ENCODE peak calls at places on chromosomes 12 and 14, in six cellular contexts. One of them, this sample, is unnamed.

GRCh38 chr14:32073537-32074189 is 3.4 kb upstream of the ARHGAP5 start:
- DNase-seq in effector memory CD4-positive, alpha-beta T cell: peak
- DNase-seq in pancreas: peak
- DNase-seq in NCI-H345: peak
- DNase-seq in activated naive CD8-positive, alpha-beta T cell treated with anti-CD3 and anti-CD28 coated beads for 36 hours: peak
- DNase-seq in cerebellum: peak
- DNase-seq in this sample: peak

GRCh38 chr14:101557811-101558738 is 3.2 kb upstream of the DIO3 start:
- DNase-seq in cerebellum: no peak
- DNase-seq in effector memory CD4-positive, alpha-beta T cell: no peak
- DNase-seq in NCI-H345: no peak
- DNase-seq in pancreas: peak
- DNase-seq in activated naive CD8-positive, alpha-beta T cell treated with anti-CD3 and anti-CD28 coated beads for 36 hours: no peak
- DNase-seq in this sample: peak

GRCh38 chr12:37720846-37721245 is 595.7 kb upstream of the ALG10B start:
- DNase-seq in pancreas: no peak
- DNase-seq in effector memory CD4-positive, alpha-beta T cell: no peak
- DNase-seq in activated naive CD8-positive, alpha-beta T cell treated with anti-CD3 and anti-CD28 coated beads for 36 hours: no peak
- DNase-seq in NCI-H345: no peak
- DNase-seq in cerebellum: no peak
- DNase-seq in this sample: no peak

GRCh38 chr12:104638760-104639319 is 182.1 kb downstream of the CHST11 start:
- DNase-seq in effector memory CD4-positive, alpha-beta T cell: no peak
- DNase-seq in pancreas: no peak
- DNase-seq in activated naive CD8-positive, alpha-beta T cell treated with anti-CD3 and anti-CD28 coated beads for 36 hours: no peak
- DNase-seq in cerebellum: no peak
- DNase-seq in NCI-H345: no peak
- DNase-seq in this sample: no peak

GRCh38 chr12:88471641-88472040 is 108.6 kb downstream of the KITLG start:
- DNase-seq in cerebellum: peak
- DNase-seq in effector memory CD4-positive, alpha-beta T cell: no peak
- DNase-seq in pancreas: no peak
- DNase-seq in activated naive CD8-positive, alpha-beta T cell treated with anti-CD3 and anti-CD28 coated beads for 36 hours: no peak
- DNase-seq in NCI-H345: no peak
- DNase-seq in this sample: no peak

GRCh38 chr12:132152411-132152821 is 8.2 kb downstream of the NOC4L start:
- DNase-seq in effector memory CD4-positive, alpha-beta T cell: no peak
- DNase-seq in activated naive CD8-positive, alpha-beta T cell treated with anti-CD3 and anti-CD28 coated beads for 36 hours: no peak
- DNase-seq in cerebellum: no peak
- DNase-seq in NCI-H345: no peak
- DNase-seq in pancreas: no peak
- DNase-seq in this sample: no peak

GRCh38 chr12:46609671-46610070 is 216.1 kb downstream of the SLC38A4 start:
- DNase-seq in pancreas: peak
- DNase-seq in cerebellum: no peak
- DNase-seq in activated naive CD8-positive, alpha-beta T cell treated with anti-CD3 and anti-CD28 coated beads for 36 hours: no peak
- DNase-seq in effector memory CD4-positive, alpha-beta T cell: no peak
- DNase-seq in NCI-H345: no peak
- DNase-seq in this sample: no peak

GRCh38 chr14:52043690-52044089 is 25.2 kb downstream of the NID2 start:
- DNase-seq in pancreas: no peak
- DNase-seq in NCI-H345: peak
- DNase-seq in effector memory CD4-positive, alpha-beta T cell: no peak
- DNase-seq in activated naive CD8-positive, alpha-beta T cell treated with anti-CD3 and anti-CD28 coated beads for 36 hours: peak
- DNase-seq in cerebellum: no peak
- DNase-seq in this sample: peak

GRCh38 chr14:21521526-21521925 is 4.6 kb downstream of the SALL2 start:
- DNase-seq in effector memory CD4-positive, alpha-beta T cell: no peak
- DNase-seq in pancreas: no peak
- DNase-seq in cerebellum: no peak
- DNase-seq in activated naive CD8-positive, alpha-beta T cell treated with anti-CD3 and anti-CD28 coated beads for 36 hours: no peak
- DNase-seq in NCI-H345: no peak
- DNase-seq in this sample: no peak

GRCh38 chr14:101535232-101535631 is 26.1 kb upstream of the DIO3 start:
- DNase-seq in activated naive CD8-positive, alpha-beta T cell treated with anti-CD3 and anti-CD28 coated beads for 36 hours: no peak
- DNase-seq in pancreas: no peak
- DNase-seq in effector memory CD4-positive, alpha-beta T cell: no peak
- DNase-seq in cerebellum: no peak
- DNase-seq in NCI-H345: no peak
- DNase-seq in this sample: no peak

GRCh38 chr14:32724864-32725550 is 213.7 kb upstream of the NPAS3 start:
- DNase-seq in effector memory CD4-positive, alpha-beta T cell: no peak
- DNase-seq in pancreas: no peak
- DNase-seq in activated naive CD8-positive, alpha-beta T cell treated with anti-CD3 and anti-CD28 coated beads for 36 hours: no peak
- DNase-seq in cerebellum: peak
- DNase-seq in NCI-H345: no peak
- DNase-seq in this sample: no peak

GRCh38 chr12:27456618-27457017 is 10.1 kb downstream of the SMCO2 start:
- DNase-seq in activated naive CD8-positive, alpha-beta T cell treated with anti-CD3 and anti-CD28 coated beads for 36 hours: no peak
- DNase-seq in cerebellum: no peak
- DNase-seq in pancreas: peak
- DNase-seq in NCI-H345: no peak
- DNase-seq in effector memory CD4-positive, alpha-beta T cell: no peak
- DNase-seq in this sample: peak

GRCh38 chr12:49025463-49025862 is 6.9 kb upstream of the PRKAG1 start:
- DNase-seq in pancreas: no peak
- DNase-seq in cerebellum: no peak
- DNase-seq in NCI-H345: no peak
- DNase-seq in activated naive CD8-positive, alpha-beta T cell treated with anti-CD3 and anti-CD28 coated beads for 36 hours: no peak
- DNase-seq in effector memory CD4-positive, alpha-beta T cell: no peak
- DNase-seq in this sample: no peak

GRCh38 chr12:111636209-111636928 is 37.3 kb upstream of the ATXN2 start:
- DNase-seq in activated naive CD8-positive, alpha-beta T cell treated with anti-CD3 and anti-CD28 coated beads for 36 hours: no peak
- DNase-seq in NCI-H345: no peak
- DNase-seq in pancreas: peak
- DNase-seq in effector memory CD4-positive, alpha-beta T cell: no peak
- DNase-seq in cerebellum: peak
- DNase-seq in this sample: peak

GRCh38 chr14:59483360-59483759 is 848 bp downstream of the L3HYPDH start:
- DNase-seq in activated naive CD8-positive, alpha-beta T cell treated with anti-CD3 and anti-CD28 coated beads for 36 hours: no peak
- DNase-seq in effector memory CD4-positive, alpha-beta T cell: no peak
- DNase-seq in cerebellum: peak
- DNase-seq in pancreas: peak
- DNase-seq in NCI-H345: no peak
- DNase-seq in this sample: peak

GRCh38 chr12:3273409-3273853 is 196.3 kb downstream of the TSPAN9 start:
- DNase-seq in effector memory CD4-positive, alpha-beta T cell: no peak
- DNase-seq in NCI-H345: no peak
- DNase-seq in pancreas: no peak
- DNase-seq in activated naive CD8-positive, alpha-beta T cell treated with anti-CD3 and anti-CD28 coated beads for 36 hours: no peak
- DNase-seq in cerebellum: no peak
- DNase-seq in this sample: no peak

GRCh38 chr14:22226381-22226780 is 362.6 kb downstream of the DAD1 start:
- DNase-seq in NCI-H345: no peak
- DNase-seq in effector memory CD4-positive, alpha-beta T cell: no peak
- DNase-seq in pancreas: no peak
- DNase-seq in cerebellum: no peak
- DNase-seq in activated naive CD8-positive, alpha-beta T cell treated with anti-CD3 and anti-CD28 coated beads for 36 hours: no peak
- DNase-seq in this sample: no peak

GRCh38 chr12:56267443-56268071 is 815 bp downstream of the COQ10A start:
- DNase-seq in cerebellum: peak
- DNase-seq in NCI-H345: no peak
- DNase-seq in pancreas: peak
- DNase-seq in activated naive CD8-positive, alpha-beta T cell treated with anti-CD3 and anti-CD28 coated beads for 36 hours: no peak
- DNase-seq in effector memory CD4-positive, alpha-beta T cell: no peak
- DNase-seq in this sample: no peak

GRCh38 chr14:71776463-71777359 is 155.5 kb upstream of the RGS6 start:
- DNase-seq in activated naive CD8-positive, alpha-beta T cell treated with anti-CD3 and anti-CD28 coated beads for 36 hours: peak
- DNase-seq in cerebellum: no peak
- DNase-seq in NCI-H345: no peak
- DNase-seq in effector memory CD4-positive, alpha-beta T cell: no peak
- DNase-seq in pancreas: no peak
- DNase-seq in this sample: no peak

GRCh38 chr14:97187916-97188315 is 390.7 kb downstream of the VRK1 start:
- DNase-seq in cerebellum: no peak
- DNase-seq in effector memory CD4-positive, alpha-beta T cell: no peak
- DNase-seq in NCI-H345: no peak
- DNase-seq in activated naive CD8-positive, alpha-beta T cell treated with anti-CD3 and anti-CD28 coated beads for 36 hours: no peak
- DNase-seq in pancreas: no peak
- DNase-seq in this sample: no peak

GRCh38 chr14:65403231-65403630 is 9.3 kb upstream of the FUT8 start:
- DNase-seq in activated naive CD8-positive, alpha-beta T cell treated with anti-CD3 and anti-CD28 coated beads for 36 hours: no peak
- DNase-seq in cerebellum: no peak
- DNase-seq in NCI-H345: no peak
- DNase-seq in pancreas: no peak
- DNase-seq in effector memory CD4-positive, alpha-beta T cell: no peak
- DNase-seq in this sample: no peak

GRCh38 chr12:15854916-15855315 is 27.3 kb upstream of the STRAP start:
- DNase-seq in NCI-H345: no peak
- DNase-seq in cerebellum: no peak
- DNase-seq in activated naive CD8-positive, alpha-beta T cell treated with anti-CD3 and anti-CD28 coated beads for 36 hours: no peak
- DNase-seq in effector memory CD4-positive, alpha-beta T cell: no peak
- DNase-seq in pancreas: no peak
- DNase-seq in this sample: no peak

GRCh38 chr12:2198088-2198501 is 145.3 kb downstream of the CACNA1C start:
- DNase-seq in activated naive CD8-positive, alpha-beta T cell treated with anti-CD3 and anti-CD28 coated beads for 36 hours: no peak
- DNase-seq in effector memory CD4-positive, alpha-beta T cell: no peak
- DNase-seq in cerebellum: peak
- DNase-seq in pancreas: no peak
- DNase-seq in NCI-H345: no peak
- DNase-seq in this sample: no peak

This sample was measured in Caco-2.